ENCODE peak calls at places on chromosomes 16 and 17, in six cellular contexts. R is Panc1, W is dorsolateral prefrontal cortex, M is brain microvascular endothelial cell, T is GM12864, U is spleen. F is an unnamed sample.

GRCh38 chr17:59378621-59379194 is 47.3 kb downstream of the YPEL2 start:
- DNase-seq in M (peak; percentile 89), U (no peak), W (no peak), R (no peak), T (no peak), F (peak; percentile 72)

GRCh38 chr17:77995146-77995852 is 36.8 kb downstream of the TNRC6C start:
- DNase-seq in M (no peak), W (no peak), R (no peak), U (no peak), T (no peak), F (no peak)

GRCh38 chr16:19785081-19785480 is 67.0 kb downstream of the IQCK start:
- DNase-seq in U (no peak), M (no peak), T (no peak), R (no peak), W (no peak), F (no peak)

GRCh38 chr16:10497132-10498088 is 83.0 kb downstream of the EMP2 start:
- DNase-seq in T (no peak), R (no peak), M (no peak), U (no peak), W (no peak), F (no peak)

GRCh38 chr17:77386502-77387192 is 245.9 kb downstream of the SEC14L1 start:
- DNase-seq in U (no peak), R (no peak), M (no peak), W (no peak), T (no peak), F (no peak)

GRCh38 chr17:60560860-60561257 is 34.8 kb upstream of the APPBP2 start:
- DNase-seq in T (no peak), R (no peak), W (no peak), M (no peak), U (no peak), F (no peak)

GRCh38 chr16:89268987-89269735 is 51.7 kb downstream of the ZNF778 start:
- DNase-seq in M (peak; percentile 64), R (no peak), U (no peak), W (no peak), T (no peak), F (peak; percentile 31)

GRCh38 chr17:65936013-65936412 is 255.9 kb downstream of the CEP112 start:
- DNase-seq in R (no peak), T (no peak), M (no peak), U (no peak), W (no peak), F (peak; percentile 38)

GRCh38 chr17:74525781-74526288 is 5.4 kb downstream of the CD300LB start:
- DNase-seq in R (no peak), U (no peak), T (no peak), M (no peak), W (no peak), F (no peak)

GRCh38 chr17:70808596-70808995 is 639.3 kb downstream of the KCNJ2 start:
- DNase-seq in W (no peak), U (no peak), T (no peak), R (no peak), M (no peak), F (no peak)

GRCh38 chr17:47265983-47266541 is 12.4 kb downstream of the ITGB3 start:
- DNase-seq in M (peak; percentile 59), R (no peak), T (no peak), W (no peak), U (no peak), F (peak; percentile 85)

GRCh38 chr17:11996722-11997146 is 541 bp downstream of the ZNF18 start:
- DNase-seq in W (no peak), R (no peak), T (peak; percentile 31), U (no peak), M (peak; percentile 14), F (no peak)

GRCh38 chr17:49136335-49136734 is 3.8 kb downstream of the B4GALNT2 start:
- DNase-seq in M (no peak), R (no peak), U (no peak), W (no peak), T (no peak), F (no peak)

GRCh38 chr17:18984273-18985114 is 20.1 kb downstream of the FAM83G start:
- DNase-seq in M (no peak), W (no peak), T (no peak), U (no peak), R (no peak), F (no peak)

GRCh38 chr17:82552580-82552979 is 33.0 kb downstream of the FOXK2 start:
- DNase-seq in T (no peak), R (no peak), W (no peak), U (no peak), M (no peak), F (no peak)
- TF ChIP-seq CTCF in T (no peak), R (no peak), W (no peak), U (no peak), M (no peak), F (no peak)

GRCh38 chr17:42457107-42457787 is 1.4 kb upstream of the ATP6V0A1 start:
- DNase-seq in U (no peak), R (no peak), T (peak; percentile 49), W (no peak), M (no peak), F (no peak)

GRCh38 chr17:42459256-42459982 is 741 bp downstream of the ATP6V0A1 start:
- DNase-seq in U (peak; percentile 88), W (peak; percentile 74), R (no peak), M (peak; percentile 41), T (no peak), F (peak; percentile 53)

GRCh38 chr17:42458497-42459255 is at the start of gene ATP6V0A1:
- DNase-seq in R (no peak), T (peak; percentile 69), W (peak; percentile 95), U (peak; percentile 98), M (peak; percentile 88), F (peak; percentile 83)

GRCh38 chr17:42453544-42453943 is 5.1 kb upstream of the ATP6V0A1 start:
- DNase-seq in R (no peak), T (no peak), U (no peak), M (no peak), W (no peak), F (no peak)

DNA sequence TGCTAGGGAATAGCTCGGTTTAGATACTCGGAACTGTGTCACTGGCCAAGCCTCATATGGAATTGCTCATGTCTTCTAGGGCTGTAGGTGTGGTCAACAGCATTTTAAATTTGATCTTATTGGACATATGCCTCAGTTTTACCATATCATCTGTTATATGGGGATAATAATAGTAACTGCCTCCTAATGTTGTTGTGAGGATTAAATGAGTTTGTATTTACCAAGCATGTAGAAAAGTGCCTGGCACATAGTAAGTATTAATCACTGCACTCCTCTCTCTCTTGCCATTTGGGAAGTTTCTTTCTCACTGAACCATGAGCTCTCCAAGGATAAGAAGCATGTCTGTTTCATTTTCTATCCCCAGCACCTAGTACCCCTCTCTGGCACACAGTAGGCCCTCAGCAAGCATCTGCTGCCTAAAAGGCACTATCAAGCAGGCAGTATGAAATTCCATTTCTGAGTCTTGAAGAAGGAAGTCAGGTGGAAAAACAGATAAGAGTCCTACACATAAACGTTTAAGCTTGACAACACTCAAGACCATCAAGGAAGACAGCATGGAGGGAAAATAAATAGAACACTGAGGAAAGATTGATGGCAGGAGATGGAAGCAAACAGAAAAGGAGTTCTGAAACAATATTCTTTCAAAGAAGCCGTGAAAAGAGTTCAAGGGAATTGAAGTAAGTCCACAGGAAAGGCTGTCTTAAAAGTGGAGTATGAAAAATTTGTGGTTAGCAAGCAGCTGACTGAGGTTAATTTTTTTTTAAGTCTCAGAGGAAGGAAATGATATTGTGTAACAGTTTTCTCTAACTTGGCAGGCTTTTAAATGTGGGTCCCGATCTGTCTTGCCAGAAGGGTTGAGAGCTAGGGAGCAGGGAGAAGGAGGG is 2.2 kb upstream of the ATP6V0A1 start:
- DNase-seq in W (no peak), U (no peak), R (no peak), M (no peak), T (peak; percentile 47), F (peak; percentile 82)
- H3K4me3 ChIP-seq in W (no peak overlapping the region), U (no peak overlapping the region), R (no peak overlapping the region), M (no peak overlapping the region), T (no peak overlapping the region), F (no peak overlapping the region)

DNA sequence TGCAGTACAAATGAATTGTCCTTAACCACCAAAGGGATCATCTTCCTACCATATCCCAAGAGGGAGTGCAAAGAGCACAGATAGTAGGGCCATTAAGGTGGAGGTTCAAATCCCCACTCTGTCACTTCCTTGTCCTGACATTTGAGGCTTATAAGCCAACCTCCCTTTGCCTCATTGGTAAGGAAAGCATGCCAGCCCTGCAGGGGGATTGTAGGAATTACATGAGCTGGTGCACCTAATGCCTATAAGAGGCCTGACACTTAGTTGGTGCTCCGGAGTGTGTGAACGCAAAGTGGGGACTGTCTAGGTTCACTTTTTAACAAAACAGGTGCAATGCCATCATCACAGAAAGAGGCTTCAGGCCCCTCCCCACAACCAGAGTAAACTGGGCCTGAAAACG is 374.4 kb downstream of the SNX29 start:
- DNase-seq in W (no peak), M (no peak), U (no peak), R (no peak), T (no peak), F (no peak)
- TF ChIP-seq CTCF in W (no peak), M (peak; percentile 25), U (no peak), R (no peak), T (no peak), F (no peak)

GRCh38 chr16:81136331-81137011 is 40.3 kb upstream of the GCSH start:
- DNase-seq in W (peak; percentile 60), M (no peak), U (no peak), R (no peak), T (no peak), F (no peak)
- H3K4me3 ChIP-seq in W (peak overlapping the region; percentile 6), M (no peak overlapping the region), U (no peak overlapping the region), R (no peak overlapping the region), T (no peak overlapping the region), F (no peak overlapping the region)

F was measured in astrocyte of the spinal cord.